ENCODE peak calls at places on chromosome 18, in five cellular contexts. K is activated CD4-positive, alpha-beta T cell treated with anti-CD3 and anti-CD28 coated beads, Interleukin-2, amount 50 U/mL, for 4 hours; V is GM04504; Y is NCI-H1417; S is effector memory CD8-positive, alpha-beta T cell. I is an unnamed sample.
A peak's percentile ranks its signal among the peaks of the same experiment; 100 is the strongest.

GRCh38 chr18:80124131-80124530 is 15.1 kb downstream of the ADNP2 start:
- DNase-seq in Y (no peak), K (no peak), V (no peak), S (no peak), I (no peak)

GRCh38 chr18:72871091-72871490 is 3.3 kb upstream of the NETO1 start:
- DNase-seq in V (no peak), Y (no peak), K (no peak), S (no peak), I (peak; percentile 34)

GRCh38 chr18:71028285-71028762 is 739.5 kb downstream of the SOCS6 start:
- DNase-seq in K (no peak), S (no peak), Y (no peak), V (no peak), I (peak; percentile 90)

GRCh38 chr18:7370375-7370774 is 139.5 kb downstream of the LRRC30 start:
- DNase-seq in K (no peak), S (no peak), Y (no peak), V (no peak), I (no peak)

GRCh38 chr18:33560686-33561370 is 17.2 kb upstream of the ASXL3 start:
- DNase-seq in V (no peak), S (no peak), K (no peak), Y (peak; percentile 60), I (peak; percentile 29)

GRCh38 chr18:46332286-46332801 is 228.2 kb downstream of the HAUS1 start:
- DNase-seq in S (no peak), K (no peak), V (no peak), Y (peak; percentile 37), I (no peak)

GRCh38 chr18:46677609-46678470 is 20.8 kb upstream of the LOXHD1 start:
- DNase-seq in Y (no peak), K (no peak), V (no peak), S (no peak), I (peak; percentile 26)

GRCh38 chr18:61443311-61443710 is 110.1 kb downstream of the CDH20 start:
- DNase-seq in K (no peak), Y (no peak), V (no peak), S (no peak), I (no peak)

GRCh38 chr18:9348079-9348671 is 13.6 kb downstream of the TWSG1 start:
- DNase-seq in S (no peak), K (no peak), Y (no peak), V (no peak), I (peak; percentile 51)

GRCh38 chr18:48817021-48817461 is 133.7 kb downstream of the SMAD7 start:
- DNase-seq in Y (no peak), K (no peak), V (no peak), S (no peak), I (no peak)

GRCh38 chr18:55863876-55864275 is 275.9 kb upstream of the TCF4 start:
- DNase-seq in V (peak; percentile 90), Y (no peak), S (no peak), K (no peak), I (no peak)

GRCh38 chr18:40413160-40413559 is 1541.9 kb upstream of the PIK3C3 start:
- DNase-seq in Y (peak; percentile 81), S (no peak), V (peak; percentile 23), K (no peak), I (peak; percentile 1)

GRCh38 chr18:12317664-12318333 is 9.8 kb downstream of the TUBB6 start:
- DNase-seq in K (no peak), V (peak; percentile 44), Y (no peak), S (no peak), I (no peak)

GRCh38 chr18:36736094-36736493 is 92.7 kb downstream of the TPGS2 start:
- DNase-seq in S (no peak), K (no peak), Y (no peak), V (no peak), I (no peak)

GRCh38 chr18:49212819-49213218 is 247.6 kb downstream of the DYM start:
- DNase-seq in K (no peak), S (no peak), V (no peak), Y (no peak), I (no peak)

GRCh38 chr18:34595673-34596072 is 114.4 kb upstream of the DTNA start:
- DNase-seq in Y (peak; percentile 63), K (no peak), V (no peak), S (no peak), I (no peak)

GRCh38 chr18:985301-985700 is 80.6 kb downstream of the ADCYAP1 start:
- DNase-seq in V (no peak), S (no peak), K (no peak), Y (peak; percentile 89), I (no peak)

I was measured in NCI-H226.